ENCODE peak calls at places on chromosomes 16 and 17, in five cellular contexts. H, Y, S, Z and M are unnamed samples.

GRCh38 chr16:72189865-72190371 is 18.0 kb upstream of the PMFBP1 start:
- DNase-seq in H (peak; percentile 85), Y (no peak), Z (peak; percentile 6), S (no peak), M (peak; percentile 30)

GRCh38 chr16:1428511-1428910 is 2.4 kb upstream of the PERCC1 start:
- DNase-seq in Y (peak; percentile 44), S (no peak), H (no peak), Z (peak; percentile 57), M (no peak)

GRCh38 chr16:66292241-66292935 is 74.1 kb upstream of the CDH5 start:
- DNase-seq in H (no peak), Z (no peak), Y (no peak), S (no peak), M (no peak)

GRCh38 chr16:2811703-2812471 is 5.2 kb upstream of the PRSS21 start:
- DNase-seq in Y (no peak), S (peak; percentile 7), H (peak; percentile 40), Z (no peak), M (no peak)

GRCh38 chr17:77423589-77424451 is 283.1 kb downstream of the SEC14L1 start:
- DNase-seq in S (peak; percentile 65), Z (peak; percentile 68), Y (peak; percentile 84), H (peak; percentile 97), M (peak; percentile 91)

GRCh38 chr17:61531223-61531622 is 59.8 kb downstream of the NACA2 start:
- DNase-seq in S (no peak), Z (no peak), Y (no peak), H (no peak), M (no peak)

GRCh38 chr17:8109669-8110455 is 8.5 kb downstream of the ALOXE3 start:
- DNase-seq in Z (peak; percentile 66), H (peak; percentile 86), Y (peak; percentile 34), S (no peak), M (no peak)

GRCh38 chr16:22402191-22402590 is 27.8 kb upstream of the CDR2 start:
- DNase-seq in Z (no peak), S (no peak), Y (no peak), H (no peak), M (no peak)

GRCh38 chr17:49915260-49915659 is 53.7 kb upstream of the DLX4 start:
- DNase-seq in S (no peak), Z (no peak), Y (no peak), H (no peak), M (no peak)

GRCh38 chr17:83203073-83203471 is 123.7 kb downstream of the METRNL start:
- DNase-seq in Z (no peak), Y (peak; percentile 52), S (no peak), H (peak; percentile 87), M (peak; percentile 87)

GRCh38 chr17:57612202-57613071 is 132.7 kb downstream of the CCDC182 start:
- DNase-seq in H (peak; percentile 20), S (no peak), Y (no peak), Z (no peak), M (no peak)

GRCh38 chr17:74529243-74529642 is 2.0 kb downstream of the CD300LB start:
- DNase-seq in Z (no peak), H (no peak), S (no peak), Y (no peak), M (no peak)

GRCh38 chr17:35161281-35161761 is 13.7 kb downstream of the UNC45B start:
- DNase-seq in Y (no peak), S (no peak), Z (no peak), H (no peak), M (no peak)

GRCh38 chr17:1762906-1763829 is 1.3 kb downstream of the SERPINF1 start:
- DNase-seq in S (peak; percentile 67), Z (peak; percentile 38), H (no peak), Y (no peak), M (peak; percentile 52)

GRCh38 chr16:62225675-62226074 is 189.4 kb upstream of the CDH8 start:
- DNase-seq in H (peak; percentile 77), Z (peak; percentile 89), Y (peak; percentile 50), S (peak; percentile 96), M (no peak)

GRCh38 chr16:20611350-20611902 is 35.3 kb upstream of the ACSM2B start:
- DNase-seq in H (peak; percentile 83), Z (no peak), S (no peak), Y (no peak), M (no peak)

GRCh38 chr17:35895602-35896001 is 15.4 kb upstream of the CCL5 start:
- DNase-seq in Z (no peak), H (no peak), Y (no peak), S (no peak), M (peak; percentile 12)

GRCh38 chr17:75086496-75087181 is 1.1 kb upstream of the SLC16A5 start:
- DNase-seq in H (no peak), S (no peak), Y (no peak), Z (peak; percentile 54), M (no peak)

GRCh38 chr17:185445-186138 is 4.1 kb upstream of the DOC2B start:
- DNase-seq in Y (no peak), H (no peak), Z (no peak), S (no peak), M (no peak)

GRCh38 chr17:69434164-69434579 is 19.7 kb downstream of the MAP2K6 start:
- DNase-seq in Z (no peak), Y (no peak), H (no peak), S (no peak), M (peak; percentile 30)

GRCh38 chr16:75593825-75594820 is 27.9 kb downstream of the GABARAPL2 start:
- DNase-seq in S (no peak), Z (peak; percentile 48), H (no peak), Y (no peak), M (no peak)

GRCh38 chr16:56728027-56728426 is 1.9 kb upstream of the NUP93 start:
- DNase-seq in H (no peak), Y (no peak), S (no peak), Z (no peak), M (no peak)

GRCh38 chr17:80950466-80951120 is 41.0 kb upstream of the CHMP6 start:
- DNase-seq in Z (no peak), S (no peak), H (peak; percentile 67), Y (no peak), M (no peak)

GRCh38 chr16:47664653-47665325 is 203.7 kb downstream of the PHKB start:
- DNase-seq in H (no peak), Z (peak; percentile 44), Y (no peak), S (no peak), M (no peak)

GRCh38 chr17:43020030-43020621 is 2.1 kb downstream of the VAT1 start:
- DNase-seq in S (no peak), Y (peak; percentile 41), Z (no peak), H (peak; percentile 63), M (no peak)

GRCh38 chr16:57562669-57563486 is 20.4 kb downstream of the ADGRG5 start:
- DNase-seq in S (no peak), H (peak; percentile 37), Y (no peak), Z (no peak), M (no peak)

GRCh38 chr16:85514601-85515318 is 98.4 kb upstream of the GSE1 start:
- DNase-seq in Z (peak; percentile 92), H (peak; percentile 93), S (peak; percentile 40), Y (peak; percentile 63), M (peak; percentile 86)

GRCh38 chr17:8226536-8227237 is 16.3 kb upstream of the AURKB start:
- DNase-seq in H (peak; percentile 85), S (peak; percentile 89), Z (peak; percentile 97), Y (peak; percentile 74), M (peak; percentile 76)

GRCh38 chr17:49523196-49523595 is 28.1 kb downstream of the NGFR start:
- DNase-seq in H (peak; percentile 28), S (no peak), Y (no peak), Z (no peak), M (no peak)

GRCh38 chr16:16042076-16042475 is 92.7 kb downstream of the ABCC1 start:
- DNase-seq in H (no peak), Y (peak; percentile 63), S (peak; percentile 65), Z (no peak), M (peak; percentile 81)

GRCh38 chr17:58109197-58109596 is 26.0 kb downstream of the DYNLL2 start:
- DNase-seq in S (peak; percentile 19), Y (no peak), H (peak; percentile 42), Z (no peak), M (no peak)

GRCh38 chr17:57166803-57167202 is 81.8 kb downstream of the AKAP1 start:
- DNase-seq in Y (no peak), S (peak; percentile 26), H (no peak), Z (no peak), M (no peak)

GRCh38 chr17:36947922-36948716 is 635 bp upstream of the AATF start:
- DNase-seq in S (no peak), H (no peak), Z (peak; percentile 17), Y (no peak), M (no peak)

GRCh38 chr17:63476857-63477470 is at the start of gene ACE:
- DNase-seq in Y (peak; percentile 51), S (peak; percentile 75), Z (peak; percentile 62), H (no peak), M (no peak)

GRCh38 chr17:75315541-75316243 is 26.5 kb upstream of the SLC25A19 start:
- DNase-seq in S (no peak), H (no peak), Z (no peak), Y (no peak), M (no peak)

GRCh38 chr16:68309798-68310197 is 948 bp downstream of the SLC7A6OS start:
- DNase-seq in Z (no peak), S (no peak), Y (no peak), H (no peak), M (no peak)
- H3K4me3 ChIP-seq in Z (peak overlapping the region; percentile 91), S (peak overlapping the region; percentile 81), Y (peak overlapping the region; percentile 76), H (no peak overlapping the region), M (peak overlapping the region; percentile 87)

DNA sequence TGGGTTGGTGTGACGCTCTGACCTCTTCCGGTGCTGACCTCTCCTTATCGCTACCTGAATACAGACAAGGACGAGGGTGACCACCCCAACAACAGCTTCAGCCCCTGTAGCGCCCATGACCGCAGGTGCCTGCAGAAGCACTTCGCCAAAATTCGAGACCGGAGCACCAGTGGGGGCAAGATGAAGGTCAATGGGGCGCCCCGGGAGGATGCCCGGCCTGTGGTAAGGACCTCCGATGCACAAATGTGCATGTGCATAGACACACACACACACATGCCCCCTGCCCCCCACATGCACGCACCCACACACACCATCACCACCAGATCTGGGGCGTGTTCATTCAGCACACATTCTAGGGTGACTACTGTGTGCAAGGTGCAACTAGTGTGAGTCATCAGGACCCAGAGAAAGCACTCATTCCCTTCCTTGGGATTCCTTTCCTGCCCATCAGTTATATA is 9.7 kb downstream of the IGFBP4 start:
- DNase-seq in H (no peak), Z (peak; percentile 57), S (no peak), Y (no peak), M (no peak)
- H3K4me3 ChIP-seq in H (no peak overlapping the region), Z (no peak overlapping the region), S (no peak overlapping the region), Y (no peak overlapping the region), M (no peak overlapping the region)

DNA sequence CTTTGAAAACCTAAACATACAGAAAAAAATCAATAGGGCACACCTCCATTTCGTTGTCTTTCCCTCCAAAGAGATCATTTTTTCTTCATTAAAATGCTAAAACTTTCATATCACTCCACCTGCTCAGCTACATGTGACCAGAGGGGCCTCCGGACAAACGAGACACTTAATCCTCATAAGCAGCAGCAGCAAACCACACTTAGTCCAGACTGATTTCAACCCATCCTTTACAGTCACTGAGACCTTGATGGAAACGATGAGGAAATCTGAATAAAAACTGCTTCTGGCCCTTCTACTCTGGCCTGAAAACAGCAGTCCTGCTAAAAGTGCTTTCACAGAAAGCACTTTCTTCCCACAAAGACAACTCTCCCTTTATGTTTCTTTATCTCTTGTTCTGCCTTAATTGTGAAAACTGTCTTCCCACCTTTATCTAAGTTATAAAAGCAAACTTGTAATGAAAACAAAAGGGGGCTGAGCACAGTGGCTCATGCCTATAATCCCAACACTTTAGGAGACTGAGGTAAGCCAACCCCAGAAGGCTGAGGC is 4.6 kb downstream of the ANKRD11 start:
- DNase-seq in Y (no peak), H (no peak), S (peak; percentile 74), Z (no peak), M (no peak)
- H3K4me3 ChIP-seq in Y (no peak overlapping the region), H (no peak overlapping the region), S (no peak overlapping the region), Z (no peak overlapping the region), M (no peak overlapping the region)

GRCh38 chr17:46163316-46163715 is 29.9 kb downstream of the KANSL1 start:
- DNase-seq in H (no peak), Z (no peak), S (no peak), Y (no peak), M (no peak)
- H3K4me3 ChIP-seq in H (no peak overlapping the region), Z (no peak overlapping the region), S (no peak overlapping the region), Y (no peak overlapping the region), M (no peak overlapping the region)